ENCODE peak calls at places on chromosomes 16 and 17, in nine cellular contexts. S is kidney, X is GM23248, V is fibroblast of lung, B is GM12878, Y is HCT116, O is HepG2, K is endodermal cell, M is Karpas-422. P is an unnamed sample.

GRCh38 chr17:59534583-59534982 is 30.8 kb upstream of the DHX40 start:
- DNase-seq in B (no peak), V (no peak), O (peak; percentile 23), S (no peak), X (peak; percentile 29), M (peak; percentile 69), K (no peak), Y (peak; percentile 40), P (no peak)

GRCh38 chr17:70405492-70406220 is 236.3 kb downstream of the KCNJ2 start:
- DNase-seq in O (no peak), B (peak; percentile 41), V (peak; percentile 98), K (no peak), M (no peak), S (no peak), Y (peak; percentile 4), X (peak; percentile 93), P (peak; percentile 53)

GRCh38 chr16:56401482-56401881 is 23.9 kb downstream of the AMFR start:
- DNase-seq in K (peak; percentile 75), Y (peak; percentile 12), X (no peak), M (peak; percentile 61), V (no peak), O (peak; percentile 42), S (no peak), B (no peak), P (no peak)

GRCh38 chr16:22091721-22092120 is 620 bp upstream of the VWA3A start:
- DNase-seq in M (no peak), X (no peak), S (no peak), Y (no peak), O (no peak), V (no peak), B (no peak), K (no peak), P (no peak)

GRCh38 chr17:44178133-44178532 is 7.6 kb downstream of the ASB16 start:
- DNase-seq in Y (no peak), V (no peak), X (no peak), M (no peak), K (no peak), B (no peak), O (no peak), S (no peak), P (no peak)

GRCh38 chr16:56662357-56663354 is 4.9 kb downstream of the MT1F start:
- DNase-seq in X (no peak), O (no peak), M (no peak), Y (no peak), V (no peak), B (no peak), S (no peak), K (peak; percentile 52), P (no peak)

GRCh38 chr16:2698103-2698870 is 16.0 kb downstream of the KCTD5 start:
- DNase-seq in Y (no peak), S (peak; percentile 59), B (no peak), K (no peak), O (no peak), V (no peak), X (no peak), M (no peak), P (no peak)

GRCh38 chr17:65278050-65278819 is 141.1 kb downstream of the RGS9 start:
- DNase-seq in M (peak; percentile 58), B (no peak), K (peak; percentile 96), V (peak; percentile 54), O (peak; percentile 70), S (peak; percentile 78), Y (peak; percentile 57), X (peak; percentile 86), P (peak; percentile 76)

GRCh38 chr17:73698966-73699365 is 54.7 kb upstream of the SDK2 start:
- DNase-seq in B (no peak), O (no peak), M (no peak), X (no peak), S (no peak), Y (no peak), V (no peak), K (peak; percentile 30), P (no peak)

GRCh38 chr17:75010683-75011406 is 1.6 kb upstream of the MRPL58 start:
- DNase-seq in M (no peak), B (no peak), S (peak; percentile 69), K (peak; percentile 78), O (peak; percentile 68), X (peak; percentile 69), Y (no peak), V (no peak), P (no peak)

GRCh38 chr17:48051706-48052486 is 3.7 kb downstream of the NFE2L1 start:
- DNase-seq in B (no peak), V (peak; percentile 85), M (no peak), K (peak; percentile 66), O (peak; percentile 85), X (peak; percentile 87), S (no peak), Y (no peak), P (peak; percentile 93)

GRCh38 chr17:44146375-44147346 is 4.9 kb downstream of the HROB start:
- DNase-seq in Y (no peak), O (no peak), B (no peak), V (no peak), X (no peak), S (no peak), M (no peak), K (no peak), P (no peak)

GRCh38 chr16:29815032-29815721 is 775 bp upstream of the PAGR1 start:
- DNase-seq in V (no peak), Y (no peak), K (peak; percentile 64), O (no peak), B (no peak), M (peak; percentile 66), X (peak; percentile 42), S (peak; percentile 87), P (no peak)

GRCh38 chr17:38676706-38677504 is 2.1 kb upstream of the EPOP start:
- DNase-seq in O (peak; percentile 93), Y (peak; percentile 81), M (peak; percentile 93), K (peak; percentile 99), S (peak; percentile 88), B (peak; percentile 82), V (peak; percentile 80), X (peak; percentile 87), P (peak; percentile 92)

GRCh38 chr17:58755577-58756245 is at the start of gene PPM1E:
- DNase-seq in S (peak; percentile 79), O (peak; percentile 27), X (peak; percentile 63), Y (no peak), V (peak; percentile 44), K (peak; percentile 97), M (peak; percentile 76), B (no peak), P (peak; percentile 36)

GRCh38 chr17:68290268-68290954 is 516 bp downstream of the SLC16A6 start:
- DNase-seq in V (no peak), S (peak; percentile 86), X (peak; percentile 25), B (no peak), K (peak; percentile 84), Y (no peak), M (peak; percentile 74), O (no peak), P (no peak)

GRCh38 chr17:68293490-68294195 is 2.3 kb downstream of the ARSG start:
- DNase-seq in K (no peak), X (no peak), S (no peak), V (no peak), O (no peak), B (no peak), Y (no peak), M (peak; percentile 54), P (no peak)

GRCh38 chr17:68290955-68291835 is at the start of the genes ARSG and SLC16A6:
- DNase-seq in K (peak; percentile 92), M (peak; percentile 96), S (peak; percentile 94), Y (peak; percentile 54), O (peak; percentile 78), B (no peak), V (peak; percentile 51), X (peak; percentile 72), P (peak; percentile 69)

GRCh38 chr17:68292689-68293040 is 1.4 kb downstream of the ARSG start:
- DNase-seq in O (no peak), B (no peak), V (no peak), K (no peak), X (no peak), Y (no peak), S (no peak), M (no peak), P (no peak)

GRCh38 chr17:68291836-68292688 is 767 bp downstream of the ARSG start:
- DNase-seq in K (peak; percentile 92), B (peak; percentile 70), Y (peak; percentile 63), X (peak; percentile 93), O (peak; percentile 77), M (peak; percentile 98), S (peak; percentile 95), V (peak; percentile 59), P (peak; percentile 82)
- H3K9ac ChIP-seq in K (peak overlapping the region; percentile 78), B (peak overlapping the region; percentile 98), Y (peak overlapping the region; percentile 87), X (peak overlapping the region; percentile 82), O (peak overlapping the region; percentile 73), M (peak overlapping the region; percentile 99), S (no peak overlapping the region), V (peak overlapping the region; percentile 84), P (no peak overlapping the region)

GRCh38 chr16:27408012-27408601 is 6.1 kb downstream of the IL21R start:
- DNase-seq in V (peak; percentile 65), K (no peak), X (peak; percentile 82), Y (no peak), B (peak; percentile 76), S (no peak), M (no peak), O (peak; percentile 89), P (peak; percentile 1)
- H3K9ac ChIP-seq in V (no peak overlapping the region), K (no peak overlapping the region), X (peak overlapping the region; percentile 12), Y (no peak overlapping the region), B (peak overlapping the region; percentile 99), S (no peak overlapping the region), M (no peak overlapping the region), O (peak overlapping the region; percentile 13), P (no peak overlapping the region)

GRCh38 chr17:39791296-39791992 is 53.7 kb downstream of the GRB7 start:
- DNase-seq in Y (no peak), X (no peak), M (no peak), K (no peak), O (no peak), S (no peak), V (no peak), B (no peak), P (no peak)

GRCh38 chr17:39787038-39787437 is 49.3 kb downstream of the GRB7 start:
- DNase-seq in M (peak; percentile 41), V (no peak), S (no peak), X (no peak), O (no peak), B (no peak), Y (no peak), K (no peak), P (no peak)

GRCh38 chr17:39782980-39783379 is 45.2 kb downstream of the GRB7 start:
- DNase-seq in V (no peak), X (no peak), K (no peak), M (no peak), B (no peak), O (no peak), Y (no peak), S (no peak), P (no peak)

GRCh38 chr17:39792523-39793221 is 54.9 kb downstream of the GRB7 start:
- DNase-seq in K (no peak), S (no peak), M (no peak), B (no peak), Y (no peak), O (no peak), V (no peak), X (no peak), P (no peak)

GRCh38 chr17:39787743-39788484 is 50.2 kb downstream of the GRB7 start:
- DNase-seq in K (no peak), B (no peak), X (no peak), O (no peak), Y (no peak), S (no peak), V (no peak), M (no peak), P (no peak)
- H3K9ac ChIP-seq in K (no peak overlapping the region), B (no peak overlapping the region), X (no peak overlapping the region), O (no peak overlapping the region), Y (no peak overlapping the region), S (no peak overlapping the region), V (no peak overlapping the region), M (no peak overlapping the region), P (no peak overlapping the region)

GRCh38 chr17:40072481-40073346 is 9.9 kb downstream of the THRA start:
- DNase-seq in B (no peak), Y (no peak), O (peak; percentile 66), X (peak; percentile 15), S (no peak), V (no peak), K (no peak), M (no peak), P (peak; percentile 49)
- H3K9ac ChIP-seq in B (no peak overlapping the region), Y (peak overlapping the region; percentile 46), O (peak overlapping the region; percentile 35), X (no peak overlapping the region), S (no peak overlapping the region), V (no peak overlapping the region), K (no peak overlapping the region), M (no peak overlapping the region), P (peak overlapping the region; percentile 78)

P was measured in adipocyte.